ENCODE peak calls at places on chromosomes 1 and 21, in five cellular contexts. One of them, this sample, is unnamed.

GRCh38 chr21:43866659-43867331 is 1.8 kb downstream of the AGPAT3 start:
- DNase-seq in right lobe of liver: peak; percentile 91
- DNase-seq in glutamatergic neuron: no peak
- DNase-seq in mesothelial cell of epicardium: no peak
- DNase-seq in heart right ventricle: no peak
- DNase-seq in this sample: no peak

GRCh38 chr1:39104158-39105060 is 78.3 kb downstream of the NDUFS5 start:
- DNase-seq in right lobe of liver: no peak
- DNase-seq in glutamatergic neuron: peak; percentile 70
- DNase-seq in mesothelial cell of epicardium: no peak
- DNase-seq in heart right ventricle: no peak
- DNase-seq in this sample: peak; percentile 36

GRCh38 chr1:107139833-107140702 is 771 bp upstream of the NTNG1 start:
- DNase-seq in right lobe of liver: no peak
- DNase-seq in glutamatergic neuron: peak; percentile 56
- DNase-seq in mesothelial cell of epicardium: no peak
- DNase-seq in heart right ventricle: no peak
- DNase-seq in this sample: peak; percentile 34

GRCh38 chr1:21585037-21585436 is 75.8 kb downstream of the ALPL start:
- DNase-seq in right lobe of liver: no peak
- DNase-seq in glutamatergic neuron: no peak
- DNase-seq in mesothelial cell of epicardium: no peak
- DNase-seq in heart right ventricle: peak; percentile 40
- DNase-seq in this sample: no peak

GRCh38 chr1:106523448-106523847 is 533.0 kb upstream of the PRMT6 start:
- DNase-seq in right lobe of liver: no peak
- DNase-seq in glutamatergic neuron: no peak
- DNase-seq in mesothelial cell of epicardium: no peak
- DNase-seq in heart right ventricle: no peak
- DNase-seq in this sample: no peak

GRCh38 chr1:27569088-27569459 is 34.9 kb downstream of the AHDC1 start:
- DNase-seq in right lobe of liver: no peak
- DNase-seq in glutamatergic neuron: no peak
- DNase-seq in mesothelial cell of epicardium: no peak
- DNase-seq in heart right ventricle: no peak
- DNase-seq in this sample: no peak

GRCh38 chr1:90821152-90821792 is 104.2 kb upstream of the BARHL2 start:
- DNase-seq in right lobe of liver: no peak
- DNase-seq in glutamatergic neuron: no peak
- DNase-seq in mesothelial cell of epicardium: no peak
- DNase-seq in heart right ventricle: no peak
- DNase-seq in this sample: no peak

GRCh38 chr1:161222175-161223019 is 1.0 kb downstream of the APOA2 start:
- DNase-seq in right lobe of liver: no peak
- DNase-seq in glutamatergic neuron: no peak
- DNase-seq in mesothelial cell of epicardium: no peak
- DNase-seq in heart right ventricle: no peak
- DNase-seq in this sample: no peak

GRCh38 chr1:20409971-20410370 is 76.0 kb downstream of the CAMK2N1 start:
- DNase-seq in right lobe of liver: no peak
- DNase-seq in glutamatergic neuron: no peak
- DNase-seq in mesothelial cell of epicardium: no peak
- DNase-seq in heart right ventricle: no peak
- DNase-seq in this sample: no peak

GRCh38 chr21:33685613-33686197 is 43.4 kb downstream of the ITSN1 start:
- DNase-seq in right lobe of liver: no peak
- DNase-seq in glutamatergic neuron: no peak
- DNase-seq in mesothelial cell of epicardium: no peak
- DNase-seq in heart right ventricle: no peak
- DNase-seq in this sample: no peak

GRCh38 chr1:235971020-235971419 is 93.9 kb downstream of the NID1 start:
- DNase-seq in right lobe of liver: peak; percentile 37
- DNase-seq in glutamatergic neuron: no peak
- DNase-seq in mesothelial cell of epicardium: no peak
- DNase-seq in heart right ventricle: no peak
- DNase-seq in this sample: no peak

GRCh38 chr1:12275370-12275769 is 45.5 kb downstream of the VPS13D start:
- DNase-seq in right lobe of liver: no peak
- DNase-seq in glutamatergic neuron: peak; percentile 72
- DNase-seq in mesothelial cell of epicardium: no peak
- DNase-seq in heart right ventricle: peak; percentile 11
- DNase-seq in this sample: peak; percentile 30

GRCh38 chr1:83102630-83103071 is 896.3 kb downstream of the TTLL7 start:
- DNase-seq in right lobe of liver: no peak
- DNase-seq in glutamatergic neuron: no peak
- DNase-seq in mesothelial cell of epicardium: no peak
- DNase-seq in heart right ventricle: no peak
- DNase-seq in this sample: no peak

GRCh38 chr21:26842300-26842699 is 2.9 kb downstream of the ADAMTS1 start:
- DNase-seq in right lobe of liver: no peak
- DNase-seq in glutamatergic neuron: no peak
- DNase-seq in mesothelial cell of epicardium: no peak
- DNase-seq in heart right ventricle: peak; percentile 12
- DNase-seq in this sample: peak; percentile 27

GRCh38 chr1:78560811-78561210 is 59.4 kb upstream of the IFI44L start:
- DNase-seq in right lobe of liver: no peak
- DNase-seq in glutamatergic neuron: no peak
- DNase-seq in mesothelial cell of epicardium: no peak
- DNase-seq in heart right ventricle: no peak
- DNase-seq in this sample: no peak

GRCh38 chr1:26234644-26235384 is 814 bp downstream of the CEP85 start:
- DNase-seq in right lobe of liver: no peak
- DNase-seq in glutamatergic neuron: peak; percentile 44
- DNase-seq in mesothelial cell of epicardium: no peak
- DNase-seq in heart right ventricle: no peak
- DNase-seq in this sample: peak; percentile 17

GRCh38 chr1:62735491-62736171 is 47.4 kb upstream of the DOCK7 start:
- DNase-seq in right lobe of liver: no peak
- DNase-seq in glutamatergic neuron: no peak
- DNase-seq in mesothelial cell of epicardium: no peak
- DNase-seq in heart right ventricle: no peak
- DNase-seq in this sample: no peak

GRCh38 chr21:30408782-30409494 is 13.1 kb downstream of the KRTAP13-1 start:
- DNase-seq in right lobe of liver: no peak
- DNase-seq in glutamatergic neuron: peak; percentile 54
- DNase-seq in mesothelial cell of epicardium: no peak
- DNase-seq in heart right ventricle: peak; percentile 26
- DNase-seq in this sample: peak; percentile 81

GRCh38 chr1:23590058-23590783 is 30.9 kb upstream of the ID3 start:
- DNase-seq in right lobe of liver: no peak
- DNase-seq in glutamatergic neuron: no peak
- DNase-seq in mesothelial cell of epicardium: no peak
- DNase-seq in heart right ventricle: no peak
- DNase-seq in this sample: no peak

GRCh38 chr1:113830039-113830438 is 17.8 kb upstream of the RSBN1 start:
- DNase-seq in right lobe of liver: no peak
- DNase-seq in glutamatergic neuron: no peak
- DNase-seq in mesothelial cell of epicardium: no peak
- DNase-seq in heart right ventricle: no peak
- DNase-seq in this sample: no peak

GRCh38 chr1:224162768-224163167 is 20.3 kb upstream of the DEGS1 start:
- DNase-seq in right lobe of liver: no peak
- DNase-seq in glutamatergic neuron: no peak
- DNase-seq in mesothelial cell of epicardium: no peak
- DNase-seq in heart right ventricle: no peak
- DNase-seq in this sample: no peak

GRCh38 chr1:178399177-178399728 is 97.5 kb downstream of the CLEC20A start:
- DNase-seq in right lobe of liver: no peak
- DNase-seq in glutamatergic neuron: no peak
- DNase-seq in mesothelial cell of epicardium: no peak
- DNase-seq in heart right ventricle: no peak
- DNase-seq in this sample: no peak

GRCh38 chr21:17732306-17732705 is 86.8 kb downstream of the C21orf91 start:
- DNase-seq in right lobe of liver: no peak
- DNase-seq in glutamatergic neuron: no peak
- DNase-seq in mesothelial cell of epicardium: no peak
- DNase-seq in heart right ventricle: no peak
- DNase-seq in this sample: peak; percentile 29

GRCh38 chr1:72284398-72285073 is 2.2 kb upstream of the NEGR1 start:
- DNase-seq in right lobe of liver: no peak
- DNase-seq in glutamatergic neuron: peak; percentile 64
- DNase-seq in mesothelial cell of epicardium: no peak
- DNase-seq in heart right ventricle: peak; percentile 45
- DNase-seq in this sample: peak; percentile 18

GRCh38 chr1:38708701-38709258 is 150.8 kb downstream of the RRAGC start:
- DNase-seq in right lobe of liver: no peak
- DNase-seq in glutamatergic neuron: no peak
- DNase-seq in mesothelial cell of epicardium: no peak
- DNase-seq in heart right ventricle: no peak
- DNase-seq in this sample: no peak

GRCh38 chr1:25140073-25140797 is 92.1 kb downstream of the SYF2 start:
- DNase-seq in right lobe of liver: peak; percentile 44
- DNase-seq in glutamatergic neuron: peak; percentile 37
- DNase-seq in mesothelial cell of epicardium: no peak
- DNase-seq in heart right ventricle: no peak
- DNase-seq in this sample: no peak

GRCh38 chr1:18160290-18160942 is 52.8 kb downstream of the IGSF21 start:
- DNase-seq in right lobe of liver: peak; percentile 51
- DNase-seq in glutamatergic neuron: no peak
- DNase-seq in mesothelial cell of epicardium: no peak
- DNase-seq in heart right ventricle: peak; percentile 37
- DNase-seq in this sample: no peak

GRCh38 chr21:44552136-44552535 is 831 bp upstream of the KRTAP10-2 start:
- DNase-seq in right lobe of liver: no peak
- DNase-seq in glutamatergic neuron: no peak
- DNase-seq in mesothelial cell of epicardium: no peak
- DNase-seq in heart right ventricle: no peak
- DNase-seq in this sample: no peak

GRCh38 chr21:35491114-35491513 is 442.0 kb upstream of the RUNX1 start:
- DNase-seq in right lobe of liver: no peak
- DNase-seq in glutamatergic neuron: no peak
- DNase-seq in mesothelial cell of epicardium: no peak
- DNase-seq in heart right ventricle: no peak
- DNase-seq in this sample: no peak

GRCh38 chr1:220670365-220670764 is 19.8 kb upstream of the C1orf115 start:
- DNase-seq in right lobe of liver: no peak
- DNase-seq in glutamatergic neuron: no peak
- DNase-seq in mesothelial cell of epicardium: no peak
- DNase-seq in heart right ventricle: no peak
- DNase-seq in this sample: no peak

GRCh38 chr1:65395887-65396612 is 24.4 kb upstream of the LEPR start:
- DNase-seq in right lobe of liver: no peak
- DNase-seq in glutamatergic neuron: no peak
- DNase-seq in mesothelial cell of epicardium: no peak
- DNase-seq in heart right ventricle: no peak
- DNase-seq in this sample: no peak

GRCh38 chr1:15799004-15799867 is 8.2 kb downstream of the UQCRHL start:
- DNase-seq in right lobe of liver: peak; percentile 94
- DNase-seq in glutamatergic neuron: no peak
- DNase-seq in mesothelial cell of epicardium: no peak
- DNase-seq in heart right ventricle: peak; percentile 14
- DNase-seq in this sample: no peak

GRCh38 chr1:45230537-45230936 is 24.1 kb upstream of the ZSWIM5 start:
- DNase-seq in right lobe of liver: no peak
- DNase-seq in glutamatergic neuron: no peak
- DNase-seq in mesothelial cell of epicardium: no peak
- DNase-seq in heart right ventricle: no peak
- DNase-seq in this sample: no peak

GRCh38 chr1:39936724-39937491 is 18.0 kb upstream of the MFSD2A start:
- DNase-seq in right lobe of liver: peak; percentile 89
- DNase-seq in glutamatergic neuron: no peak
- DNase-seq in mesothelial cell of epicardium: no peak
- DNase-seq in heart right ventricle: no peak
- DNase-seq in this sample: no peak

GRCh38 chr1:9234223-9235122 is at the start of gene H6PD:
- DNase-seq in right lobe of liver: peak; percentile 92
- DNase-seq in glutamatergic neuron: peak; percentile 91
- DNase-seq in mesothelial cell of epicardium: peak; percentile 70
- DNase-seq in heart right ventricle: peak; percentile 86
- DNase-seq in this sample: peak; percentile 78
- TF ChIP-seq CTCF in right lobe of liver: peak; percentile 92
- TF ChIP-seq CTCF in glutamatergic neuron: peak; percentile 77
- TF ChIP-seq CTCF in mesothelial cell of epicardium: peak; percentile 58
- TF ChIP-seq CTCF in heart right ventricle: peak; percentile 68
- TF ChIP-seq CTCF in this sample: peak; percentile 53

GRCh38 chr21:40466893-40467483 is 380.0 kb downstream of the DSCAM start:
- DNase-seq in right lobe of liver: no peak
- DNase-seq in glutamatergic neuron: no peak
- DNase-seq in mesothelial cell of epicardium: no peak
- DNase-seq in heart right ventricle: peak; percentile 7
- DNase-seq in this sample: no peak
- TF ChIP-seq CTCF in right lobe of liver: peak; percentile 62
- TF ChIP-seq CTCF in glutamatergic neuron: peak; percentile 67
- TF ChIP-seq CTCF in mesothelial cell of epicardium: peak; percentile 71
- TF ChIP-seq CTCF in heart right ventricle: peak; percentile 36
- TF ChIP-seq CTCF in this sample: no peak

GRCh38 chr21:36753556-36753955 is 54.6 kb downstream of the SIM2 start:
- DNase-seq in right lobe of liver: no peak
- DNase-seq in glutamatergic neuron: no peak
- DNase-seq in mesothelial cell of epicardium: no peak
- DNase-seq in heart right ventricle: no peak
- DNase-seq in this sample: no peak

GRCh38 chr21:36749935-36750578 is 51.1 kb downstream of the SIM2 start:
- DNase-seq in right lobe of liver: no peak
- DNase-seq in glutamatergic neuron: no peak
- DNase-seq in mesothelial cell of epicardium: no peak
- DNase-seq in heart right ventricle: peak; percentile 18
- DNase-seq in this sample: no peak

GRCh38 chr21:36751383-36751782 is 52.5 kb downstream of the SIM2 start:
- DNase-seq in right lobe of liver: no peak
- DNase-seq in glutamatergic neuron: no peak
- DNase-seq in mesothelial cell of epicardium: no peak
- DNase-seq in heart right ventricle: no peak
- DNase-seq in this sample: no peak

GRCh38 chr21:36747815-36748381 is 49.0 kb downstream of the SIM2 start:
- DNase-seq in right lobe of liver: peak; percentile 63
- DNase-seq in glutamatergic neuron: peak; percentile 88
- DNase-seq in mesothelial cell of epicardium: no peak
- DNase-seq in heart right ventricle: peak; percentile 38
- DNase-seq in this sample: peak; percentile 82

GRCh38 chr21:36750579-36750959 is 51.7 kb downstream of the SIM2 start:
- DNase-seq in right lobe of liver: no peak
- DNase-seq in glutamatergic neuron: no peak
- DNase-seq in mesothelial cell of epicardium: no peak
- DNase-seq in heart right ventricle: no peak
- DNase-seq in this sample: no peak
- TF ChIP-seq CTCF in right lobe of liver: no peak
- TF ChIP-seq CTCF in glutamatergic neuron: no peak
- TF ChIP-seq CTCF in mesothelial cell of epicardium: no peak
- TF ChIP-seq CTCF in heart right ventricle: no peak
- TF ChIP-seq CTCF in this sample: no peak

GRCh38 chr1:209074575-209075250 is 508.8 kb upstream of the CAMK1G start:
- DNase-seq in right lobe of liver: peak; percentile 71
- DNase-seq in glutamatergic neuron: no peak
- DNase-seq in mesothelial cell of epicardium: no peak
- DNase-seq in heart right ventricle: no peak
- DNase-seq in this sample: no peak

GRCh38 chr1:209072481-209072880 is 511.0 kb upstream of the CAMK1G start:
- DNase-seq in right lobe of liver: no peak
- DNase-seq in glutamatergic neuron: no peak
- DNase-seq in mesothelial cell of epicardium: no peak
- DNase-seq in heart right ventricle: no peak
- DNase-seq in this sample: no peak

GRCh38 chr1:209080170-209080781 is 503.2 kb upstream of the CAMK1G start:
- DNase-seq in right lobe of liver: no peak
- DNase-seq in glutamatergic neuron: no peak
- DNase-seq in mesothelial cell of epicardium: no peak
- DNase-seq in heart right ventricle: no peak
- DNase-seq in this sample: no peak

GRCh38 chr1:209073879-209074278 is 509.6 kb upstream of the CAMK1G start:
- DNase-seq in right lobe of liver: peak; percentile 87
- DNase-seq in glutamatergic neuron: no peak
- DNase-seq in mesothelial cell of epicardium: no peak
- DNase-seq in heart right ventricle: no peak
- DNase-seq in this sample: no peak

GRCh38 chr1:209076688-209077087 is 506.8 kb upstream of the CAMK1G start:
- DNase-seq in right lobe of liver: no peak
- DNase-seq in glutamatergic neuron: no peak
- DNase-seq in mesothelial cell of epicardium: no peak
- DNase-seq in heart right ventricle: no peak
- DNase-seq in this sample: peak; percentile 36
- TF ChIP-seq CTCF in right lobe of liver: peak; percentile 53
- TF ChIP-seq CTCF in glutamatergic neuron: no peak
- TF ChIP-seq CTCF in mesothelial cell of epicardium: no peak
- TF ChIP-seq CTCF in heart right ventricle: no peak
- TF ChIP-seq CTCF in this sample: peak; percentile 76

This sample was measured in BE2C.